ENCODE peak calls at places on chromosomes 7 and 10, in four cellular contexts. W is WTC11, E is K562, X is GM12878. F is an unnamed sample.

GRCh38 chr10:30002438-30003266 is 56.7 kb downstream of the JCAD start:
- DNase-seq in W (peak), E (peak), X (no peak), F (peak)

GRCh38 chr10:89468625-89469024 is 54.3 kb downstream of the IFIT5 start:
- DNase-seq in W (no peak), E (no peak), X (no peak), F (no peak)

GRCh38 chr10:51405580-51406367 is 293.6 kb downstream of the CSTF2T start:
- DNase-seq in W (no peak), E (no peak), X (no peak), F (no peak)

GRCh38 chr10:17651891-17652290 is 7.9 kb downstream of the STAM start:
- DNase-seq in W (no peak), E (no peak), X (no peak), F (no peak)

GRCh38 chr7:39589323-39590111 is 23.3 kb downstream of the YAE1 start:
- DNase-seq in W (peak), E (peak), X (peak), F (no peak)

GRCh38 chr7:1669954-1670893 is at the start of gene ELFN1:
- DNase-seq in W (peak), E (peak), X (no peak), F (no peak)

GRCh38 chr7:2666588-2667250 is 21.3 kb upstream of the AMZ1 start:
- DNase-seq in W (no peak), E (no peak), X (no peak), F (no peak)

GRCh38 chr7:106767498-106768323 is 97.4 kb upstream of the PIK3CG start:
- DNase-seq in W (no peak), E (no peak), X (no peak), F (no peak)

GRCh38 chr10:70139151-70139996 is 6.7 kb upstream of the AIFM2 start:
- DNase-seq in W (no peak), E (no peak), X (no peak), F (no peak)

GRCh38 chr7:633381-634018 is 93.0 kb upstream of the DNAAF5 start:
- DNase-seq in W (no peak), E (no peak), X (no peak), F (no peak)

GRCh38 chr10:93565421-93565820 is 1.0 kb upstream of the FFAR4 start:
- DNase-seq in W (no peak), E (no peak), X (no peak), F (no peak)

GRCh38 chr10:43352951-43353350 is 18.5 kb upstream of the FXYD4 start:
- DNase-seq in W (no peak), E (no peak), X (no peak), F (no peak)

GRCh38 chr7:88522771-88523316 is 216.2 kb upstream of the STEAP4 start:
- DNase-seq in W (no peak), E (no peak), X (no peak), F (no peak)

GRCh38 chr7:32163141-32163806 is 93.1 kb upstream of the PDE1C start:
- DNase-seq in W (no peak), E (peak), X (no peak), F (no peak)

GRCh38 chr7:51639661-51640340 is 323.2 kb upstream of the COBL start:
- DNase-seq in W (no peak), E (no peak), X (no peak), F (no peak)

GRCh38 chr10:114343623-114344306 is 60.5 kb downstream of the AFAP1L2 start:
- DNase-seq in W (no peak), E (no peak), X (no peak), F (no peak)

GRCh38 chr10:86960863-86961434 is 2.5 kb downstream of the SNCG start:
- DNase-seq in W (peak), E (no peak), X (no peak), F (no peak)

GRCh38 chr7:52260046-52260665 is 775.3 kb upstream of the POM121L12 start:
- DNase-seq in W (peak), E (peak), X (no peak), F (no peak)

GRCh38 chr7:83524286-83525075 is 124.5 kb downstream of the SEMA3E start:
- DNase-seq in W (no peak), E (no peak), X (no peak), F (no peak)

GRCh38 chr7:55539380-55539779 is 32.9 kb downstream of the VOPP1 start:
- DNase-seq in W (no peak), E (no peak), X (no peak), F (no peak)

GRCh38 chr10:13939391-13939790 is 352.6 kb downstream of the PRPF18 start:
- DNase-seq in W (no peak), E (no peak), X (no peak), F (no peak)

GRCh38 chr10:16986406-16987128 is 143.0 kb downstream of the CUBN start:
- DNase-seq in W (no peak), E (no peak), X (no peak), F (peak)

GRCh38 chr7:47383064-47383463 is 198.8 kb downstream of the TNS3 start:
- DNase-seq in W (no peak), E (no peak), X (no peak), F (no peak)

DNA sequence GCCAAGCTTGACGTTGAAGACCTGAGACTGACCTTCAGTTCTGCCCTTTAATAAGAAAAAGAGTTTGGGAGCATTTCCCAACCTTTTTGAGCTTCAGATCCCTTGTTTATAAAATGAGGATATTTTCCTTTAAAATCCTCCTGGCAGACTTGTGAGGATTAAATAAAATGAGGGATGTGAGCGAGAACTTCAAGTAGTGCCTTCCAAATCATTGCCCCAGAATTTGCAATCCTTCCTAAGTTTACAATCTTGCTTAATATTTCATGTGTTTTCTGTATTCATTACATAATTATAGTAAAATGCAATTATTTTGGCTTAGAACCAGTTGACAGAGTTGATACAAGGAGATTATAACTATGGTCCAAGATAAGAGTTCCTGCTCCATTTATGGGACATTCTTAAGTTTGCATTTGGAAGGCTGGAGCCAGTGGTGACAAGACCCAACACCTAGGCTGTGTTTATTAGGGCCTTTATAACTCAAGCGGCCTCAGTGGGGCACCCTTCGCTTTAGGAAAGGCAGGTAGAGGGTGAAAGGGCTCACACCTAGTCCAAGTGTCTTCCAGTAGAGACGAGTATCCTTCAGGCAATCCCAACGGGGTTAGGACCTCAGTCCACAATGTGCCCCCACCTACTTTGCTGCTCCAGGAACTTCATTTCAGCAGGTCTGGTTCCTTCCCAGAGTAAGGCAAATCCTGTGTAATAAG is 317.5 kb downstream of the WDR11 start:
- DNase-seq in W (peak), E (peak), X (no peak), F (no peak)
- TF ChIP-seq CBFB in W (no peak), E (no peak), X (no peak), F (no peak)

GRCh38 chr7:116025098-116025809 is 5.3 kb downstream of the TFEC start:
- DNase-seq in W (no peak), E (no peak), X (no peak), F (no peak)
- TF ChIP-seq CBFB in W (no peak), E (no peak), X (no peak), F (no peak)

DNA sequence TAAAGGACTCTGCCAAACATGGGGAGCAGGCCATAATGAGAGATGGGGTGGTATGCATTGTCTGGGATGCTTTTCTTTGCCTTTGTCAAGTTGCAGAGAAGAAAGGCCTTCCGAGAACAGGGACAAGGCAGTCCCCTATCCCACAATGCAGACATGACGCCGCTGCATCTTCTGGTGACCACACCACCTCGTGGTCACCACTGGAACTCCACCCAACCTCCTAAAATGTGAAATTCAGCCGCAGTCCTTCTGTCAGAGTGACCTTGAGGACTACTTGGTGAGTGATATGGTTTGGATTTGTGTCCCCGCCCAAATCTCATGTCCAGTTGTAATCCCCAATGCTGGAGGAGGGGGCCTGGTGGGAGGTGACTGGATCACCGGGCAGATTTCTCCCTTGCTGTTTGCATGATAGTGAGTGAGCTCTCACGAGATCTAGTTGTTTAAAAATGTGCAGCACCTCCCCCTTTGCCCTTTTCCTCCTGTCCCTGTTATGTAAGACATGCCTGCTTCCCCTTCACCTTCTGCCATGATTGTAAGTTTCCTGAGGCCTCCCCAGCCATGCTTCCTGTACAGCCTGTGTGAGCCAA is 15.2 kb upstream of the FRMPD2 start:
- DNase-seq in W (peak), E (peak), X (no peak), F (peak)
- TF ChIP-seq CBFB in W (no peak), E (no peak), X (peak), F (no peak)

DNA sequence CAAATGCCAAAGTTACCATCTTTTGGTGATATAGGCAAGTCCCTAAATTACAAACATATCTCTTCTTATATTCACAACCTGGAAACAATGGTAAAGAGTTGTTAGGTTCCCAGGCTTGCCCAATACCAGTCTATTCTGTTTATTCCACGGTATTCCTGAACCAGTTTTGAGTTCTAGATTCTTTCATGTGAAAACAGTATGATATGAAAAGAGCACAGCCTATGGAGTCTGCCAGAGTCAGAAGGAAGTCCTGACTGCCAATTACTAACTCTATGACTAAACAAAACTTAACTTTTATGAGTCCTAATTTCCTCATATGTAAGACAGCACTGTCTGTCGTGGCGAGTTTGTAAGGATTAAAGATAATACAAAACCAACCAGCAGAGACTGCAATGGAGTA is 5.6 kb downstream of the ABI1 start:
- DNase-seq in W (no peak), E (no peak), X (no peak), F (no peak)
- TF ChIP-seq CBFB in W (no peak), E (no peak), X (no peak), F (no peak)

F was measured in HepG2.